ENCODE peak calls at places on chromosomes 3 and 15, in eight cellular contexts. G is GM23338, R is HCT116, Z is mesendoderm, B is H1, I is neural progenitor cell, X is fibroblast of lung, K is OCI-LY7. O is an unnamed sample.

GRCh38 chr15:90009301-90010063 is 8.4 kb downstream of the ZNF710 start:
- DNase-seq in G (no peak), R (no peak), Z (no peak), B (no peak), I (no peak), X (no peak), K (no peak), O (no peak)

GRCh38 chr15:40941528-40942336 is 11.5 kb upstream of the CHAC1 start:
- DNase-seq in G (peak), R (no peak), Z (peak), B (no peak), I (peak), X (peak), K (peak), O (peak)

GRCh38 chr3:185152433-185153169 is at the start of gene C3orf70:
- DNase-seq in G (peak), R (no peak), Z (peak), B (no peak), I (peak), X (peak), K (no peak), O (peak)

GRCh38 chr3:4981160-4981687 is 2.0 kb downstream of the BHLHE40 start:
- DNase-seq in G (no peak), R (no peak), Z (no peak), B (no peak), I (no peak), X (peak), K (no peak), O (no peak)

GRCh38 chr3:52845157-52845556 is 10.3 kb upstream of the MUSTN1 start:
- DNase-seq in G (no peak), R (no peak), Z (no peak), B (no peak), I (no peak), X (no peak), K (no peak), O (peak)

GRCh38 chr3:37217098-37217849 is 42.9 kb upstream of the LRRFIP2 start:
- DNase-seq in G (no peak), R (no peak), Z (no peak), B (no peak), I (no peak), X (no peak), K (no peak), O (no peak)

GRCh38 chr3:46461971-46462910 is 2.5 kb downstream of the LTF start:
- DNase-seq in G (peak), R (no peak), Z (peak), B (no peak), I (no peak), X (no peak), K (no peak), O (no peak)

GRCh38 chr15:78351539-78351938 is 11.4 kb downstream of the CRABP1 start:
- DNase-seq in G (no peak), R (no peak), Z (no peak), B (no peak), I (no peak), X (no peak), K (no peak), O (no peak)

GRCh38 chr15:62824111-62824737 is 218.3 kb upstream of the TPM1 start:
- DNase-seq in G (no peak), R (no peak), Z (no peak), B (no peak), I (no peak), X (peak), K (no peak), O (no peak)

GRCh38 chr15:65212097-65212496 is 824 bp upstream of the CILP start:
- DNase-seq in G (peak), R (no peak), Z (peak), B (no peak), I (peak), X (no peak), K (peak), O (peak)

GRCh38 chr15:62365795-62366442 is 200.8 kb upstream of the C2CD4B start:
- DNase-seq in G (no peak), R (no peak), Z (peak), B (no peak), I (no peak), X (no peak), K (no peak), O (peak)

GRCh38 chr3:132317229-132317948 is at the start of gene ACP3:
- DNase-seq in G (peak), R (peak), Z (peak), B (no peak), I (peak), X (peak), K (peak), O (peak)

GRCh38 chr3:184874709-184875644 is 63.0 kb downstream of the VPS8 start:
- DNase-seq in G (peak), R (peak), Z (peak), B (no peak), I (peak), X (peak), K (peak), O (peak)

GRCh38 chr3:98593046-98593936 is at the start of gene CPOX:
- DNase-seq in G (peak), R (peak), Z (peak), B (peak), I (peak), X (peak), K (peak), O (peak)

GRCh38 chr15:65337436-65338070 is 33.1 kb downstream of the RNU5B-1 start:
- DNase-seq in G (no peak), R (no peak), Z (no peak), B (no peak), I (no peak), X (no peak), K (no peak), O (no peak)

GRCh38 chr3:139134678-139135372 is 90.1 kb upstream of the PRR23C start:
- DNase-seq in G (no peak), R (no peak), Z (no peak), B (no peak), I (no peak), X (no peak), K (no peak), O (no peak)

GRCh38 chr3:120348065-120348980 is 831 bp downstream of the LRRC58 start:
- DNase-seq in G (peak), R (no peak), Z (no peak), B (peak), I (peak), X (peak), K (peak), O (peak)

GRCh38 chr3:17116007-17116659 is 231.4 kb downstream of the PLCL2 start:
- DNase-seq in G (no peak), R (no peak), Z (peak), B (no peak), I (no peak), X (no peak), K (no peak), O (peak)

GRCh38 chr3:63763156-63763555 is 55.9 kb upstream of the C3orf49 start:
- DNase-seq in G (no peak), R (no peak), Z (no peak), B (no peak), I (no peak), X (peak), K (no peak), O (no peak)

GRCh38 chr3:133825969-133826727 is 20.5 kb downstream of the SRPRB start:
- DNase-seq in G (no peak), R (no peak), Z (no peak), B (no peak), I (no peak), X (no peak), K (no peak), O (no peak)

GRCh38 chr3:126711361-126711760 is 7.3 kb downstream of the CHCHD6 start:
- DNase-seq in G (peak), R (no peak), Z (no peak), B (no peak), I (no peak), X (peak), K (no peak), O (no peak)

GRCh38 chr3:49607105-49607591 is 52.9 kb downstream of the BSN start:
- DNase-seq in G (no peak), R (no peak), Z (no peak), B (no peak), I (no peak), X (no peak), K (no peak), O (no peak)

GRCh38 chr3:57981483-57982087 is 26.6 kb upstream of the FLNB start:
- DNase-seq in G (no peak), R (no peak), Z (no peak), B (no peak), I (no peak), X (no peak), K (no peak), O (no peak)

GRCh38 chr3:127069814-127070440 is 87.0 kb downstream of the PLXNA1 start:
- DNase-seq in G (no peak), R (no peak), Z (no peak), B (no peak), I (no peak), X (no peak), K (no peak), O (no peak)

GRCh38 chr3:56366641-56366984 is 101.7 kb downstream of the ERC2 start:
- DNase-seq in G (no peak), R (no peak), Z (no peak), B (no peak), I (peak), X (peak), K (no peak), O (no peak)

GRCh38 chr3:178982138-178982537 is 89.5 kb downstream of the ZMAT3 start:
- DNase-seq in G (no peak), R (no peak), Z (no peak), B (no peak), I (no peak), X (peak), K (no peak), O (no peak)

GRCh38 chr3:68866157-68866556 is 66.2 kb downstream of the TAFA4 start:
- DNase-seq in G (peak), R (no peak), Z (peak), B (no peak), I (peak), X (no peak), K (no peak), O (no peak)

GRCh38 chr15:67148196-67148701 is 82.8 kb downstream of the SMAD3 start:
- DNase-seq in G (no peak), R (no peak), Z (no peak), B (no peak), I (no peak), X (peak), K (peak), O (peak)

GRCh38 chr3:186417791-186418190 is 55.8 kb upstream of the DGKG start:
- DNase-seq in G (no peak), R (no peak), Z (no peak), B (no peak), I (no peak), X (peak), K (no peak), O (peak)

GRCh38 chr3:133295199-133295901 is 104.5 kb upstream of the BFSP2 start:
- DNase-seq in G (peak), R (no peak), Z (peak), B (no peak), I (no peak), X (peak), K (no peak), O (no peak)

GRCh38 chr3:49013113-49013737 is 5.2 kb downstream of the DALRD3 start:
- DNase-seq in G (no peak), R (no peak), Z (no peak), B (no peak), I (no peak), X (no peak), K (no peak), O (no peak)

GRCh38 chr15:90126457-90127435 is 24.5 kb upstream of the IDH2 start:
- DNase-seq in G (peak), R (no peak), Z (peak), B (no peak), I (peak), X (peak), K (no peak), O (peak)

GRCh38 chr3:125115640-125116039 is 59.8 kb upstream of the HEG1 start:
- DNase-seq in G (no peak), R (no peak), Z (no peak), B (no peak), I (peak), X (peak), K (no peak), O (no peak)

GRCh38 chr3:180631317-180631716 is 29.4 kb downstream of the TTC14 start:
- DNase-seq in G (peak), R (no peak), Z (no peak), B (no peak), I (no peak), X (no peak), K (no peak), O (no peak)

GRCh38 chr3:4568831-4569230 is 75.7 kb downstream of the ITPR1 start:
- DNase-seq in G (peak), R (no peak), Z (no peak), B (no peak), I (no peak), X (no peak), K (no peak), O (no peak)

GRCh38 chr3:3069723-3070122 is 40.5 kb downstream of the IL5RA start:
- DNase-seq in G (no peak), R (no peak), Z (no peak), B (no peak), I (no peak), X (no peak), K (no peak), O (no peak)
- H3K4me2 ChIP-seq in G (no peak), R (no peak), Z (no peak), B (no peak), I (no peak), X (no peak), K (no peak), O (no peak)

GRCh38 chr3:14431928-14432834 is 29.8 kb downstream of the SLC6A6 start:
- DNase-seq in G (no peak), R (peak), Z (peak), B (no peak), I (no peak), X (peak), K (peak), O (peak)
- H3K4me2 ChIP-seq in G (no peak), R (peak), Z (no peak), B (no peak), I (no peak), X (peak), K (peak), O (peak)

GRCh38 chr3:51280171-51280570 is 104.9 kb upstream of the MANF start:
- DNase-seq in G (no peak), R (no peak), Z (no peak), B (no peak), I (no peak), X (no peak), K (no peak), O (no peak)

GRCh38 chr3:51279448-51279847 is 105.6 kb upstream of the MANF start:
- DNase-seq in G (no peak), R (no peak), Z (no peak), B (no peak), I (no peak), X (no peak), K (no peak), O (no peak)

GRCh38 chr3:51282931-51283330 is 102.2 kb upstream of the MANF start:
- DNase-seq in G (no peak), R (no peak), Z (no peak), B (no peak), I (no peak), X (peak), K (no peak), O (no peak)

GRCh38 chr3:51283421-51283820 is 101.7 kb upstream of the MANF start:
- DNase-seq in G (no peak), R (no peak), Z (no peak), B (no peak), I (no peak), X (peak), K (no peak), O (no peak)
- H3K4me2 ChIP-seq in G (no peak), R (no peak), Z (no peak), B (no peak), I (no peak), X (no peak), K (no peak), O (no peak)

DNA sequence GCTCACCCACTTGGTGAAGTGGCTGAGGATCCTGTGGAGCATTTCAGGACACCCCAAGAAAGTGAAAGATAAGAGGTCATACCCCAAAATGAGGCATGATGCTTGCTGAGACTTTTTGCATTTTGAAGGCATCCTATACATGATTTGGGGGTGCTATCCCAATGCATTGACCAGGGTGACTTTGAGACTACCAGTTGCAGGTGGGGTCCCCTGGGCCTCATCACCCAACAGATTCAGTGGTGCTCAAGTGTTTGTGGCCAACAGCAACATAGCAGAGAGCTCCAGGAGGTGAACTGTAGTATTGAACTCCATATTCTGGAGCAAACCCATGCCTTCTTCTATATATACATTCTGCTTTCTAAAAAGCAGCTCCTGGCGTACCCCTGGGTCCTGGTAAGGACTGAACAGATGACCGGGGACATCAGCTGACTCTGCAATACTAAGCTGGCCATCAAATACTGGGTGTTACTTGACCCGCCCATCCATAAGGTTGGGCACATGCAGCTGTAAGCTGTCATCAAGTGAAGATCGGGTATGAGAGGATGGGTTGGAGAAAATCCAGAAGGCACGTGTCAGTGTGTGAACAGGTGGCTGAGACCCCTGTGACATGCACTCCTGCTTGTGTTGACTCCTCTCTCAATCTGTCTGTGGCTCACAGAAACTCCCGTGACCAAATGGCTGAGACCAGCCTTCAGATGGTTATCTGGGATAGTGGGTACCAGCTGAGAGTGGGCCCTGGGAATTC is 143.3 kb downstream of the KLF13 start:
- DNase-seq in G (no peak), R (no peak), Z (no peak), B (no peak), I (no peak), X (no peak), K (no peak), O (no peak)
- H3K4me2 ChIP-seq in G (no peak), R (no peak), Z (no peak), B (no peak), I (no peak), X (no peak), K (no peak), O (no peak)

DNA sequence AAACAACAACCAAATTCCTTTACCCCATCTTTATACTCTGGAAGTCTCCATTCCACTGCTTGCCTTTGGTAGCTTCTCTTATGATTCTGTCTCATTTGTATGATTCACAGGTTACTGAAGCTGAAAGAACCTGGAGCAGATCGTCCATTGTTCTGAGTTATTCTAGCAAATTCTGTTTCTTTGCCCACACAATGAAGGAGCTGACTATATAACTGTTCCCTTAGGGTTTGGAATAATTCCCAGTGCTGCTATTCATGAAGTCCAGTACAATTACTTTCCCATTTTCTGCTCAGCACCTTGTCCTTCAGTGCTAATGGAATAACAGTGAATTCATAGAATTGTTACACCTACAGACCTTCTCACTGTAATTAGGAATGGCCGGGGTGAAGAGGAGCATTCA is 167.8 kb downstream of the CHST2 start:
- DNase-seq in G (no peak), R (no peak), Z (no peak), B (no peak), I (no peak), X (peak), K (no peak), O (no peak)
- H3K4me2 ChIP-seq in G (no peak), R (no peak), Z (no peak), B (no peak), I (no peak), X (no peak), K (no peak), O (no peak)

GRCh38 chr3:94065819-94066218 is 3.0 kb downstream of the NSUN3 start:
- DNase-seq in G (no peak), R (no peak), Z (no peak), B (no peak), I (no peak), X (no peak), K (no peak), O (no peak)

GRCh38 chr3:94069242-94069813 is 6.5 kb downstream of the NSUN3 start:
- DNase-seq in G (peak), R (no peak), Z (no peak), B (no peak), I (no peak), X (peak), K (peak), O (no peak)

GRCh38 chr3:94071713-94072284 is 8.9 kb downstream of the NSUN3 start:
- DNase-seq in G (no peak), R (no peak), Z (no peak), B (no peak), I (no peak), X (no peak), K (peak), O (no peak)

GRCh38 chr3:94066829-94067470 is 4.1 kb downstream of the NSUN3 start:
- DNase-seq in G (no peak), R (no peak), Z (peak), B (no peak), I (no peak), X (no peak), K (no peak), O (no peak)

DNA sequence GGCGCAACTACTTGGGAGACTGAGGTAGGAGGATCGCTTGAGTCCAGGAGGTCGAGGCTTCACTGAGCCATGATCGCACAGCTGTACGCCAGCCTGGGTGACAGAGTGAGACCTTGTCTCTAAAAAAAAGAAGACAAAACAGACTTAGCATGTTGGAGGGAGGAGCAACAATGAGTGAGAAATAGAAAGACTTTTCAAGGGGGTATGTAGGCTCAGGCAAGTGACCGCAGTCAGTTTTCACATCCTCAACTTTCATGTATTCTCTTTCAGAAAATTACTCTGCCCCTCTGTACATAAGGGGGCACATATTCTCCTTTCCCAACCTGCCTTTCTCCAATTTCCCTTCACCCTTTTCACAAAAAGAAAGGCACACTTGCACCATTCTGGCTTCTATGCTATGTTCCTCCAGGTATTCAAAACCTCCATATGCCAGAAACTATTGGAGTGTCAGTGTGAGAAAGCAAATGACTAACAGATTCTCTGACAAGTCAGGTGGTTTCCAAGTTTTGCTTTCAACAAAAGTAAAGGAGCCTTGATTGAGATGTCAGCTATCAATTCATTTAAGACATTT is 7.6 kb downstream of the NSUN3 start:
- DNase-seq in G (no peak), R (no peak), Z (no peak), B (no peak), I (no peak), X (no peak), K (no peak), O (no peak)
- H3K4me2 ChIP-seq in G (no peak), R (no peak), Z (no peak), B (no peak), I (no peak), X (no peak), K (no peak), O (no peak)

DNA sequence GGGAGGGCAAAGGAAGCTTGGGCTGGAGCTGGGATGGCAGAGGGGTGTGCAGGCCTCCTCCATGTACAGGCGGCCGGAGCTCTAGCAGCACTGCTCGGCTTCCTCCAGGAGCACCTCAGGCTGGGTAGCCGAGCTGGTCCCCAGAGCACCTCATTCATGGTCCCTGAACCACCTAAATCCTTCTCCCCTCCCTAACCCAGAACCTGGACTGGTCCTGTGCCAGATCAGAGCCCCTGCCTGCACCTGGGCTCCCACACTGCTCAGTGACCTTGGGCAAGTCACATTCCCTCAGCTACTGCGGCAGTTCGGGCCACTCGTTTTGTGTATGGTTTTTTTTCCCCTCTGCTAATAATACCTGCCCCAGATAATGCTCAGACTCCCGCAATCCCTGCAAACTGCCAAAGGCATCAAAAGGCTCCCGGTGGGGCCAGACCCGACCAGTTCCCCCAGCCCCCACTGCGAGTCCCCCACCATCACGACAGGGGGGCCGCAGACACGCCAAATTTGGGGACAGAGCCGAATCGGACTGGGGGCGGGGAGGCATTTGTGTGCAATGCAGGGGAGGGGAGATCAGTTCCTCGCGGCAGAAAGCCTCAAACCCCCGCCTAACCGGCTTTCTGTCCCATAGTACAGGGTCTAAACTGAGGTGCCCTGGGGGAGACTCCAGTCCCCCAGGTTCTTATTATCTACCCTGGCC is 1.3 kb downstream of the SEMA7A start:
- DNase-seq in G (no peak), R (no peak), Z (no peak), B (no peak), I (peak), X (no peak), K (no peak), O (no peak)
- H3K4me2 ChIP-seq in G (peak), R (peak), Z (peak), B (peak), I (peak), X (peak), K (peak), O (peak)